ENCODE peak calls at places on chromosomes 11 and 22, in four cellular contexts. D is astrocyte, H is GM12878, T is HCT116. F is an unnamed sample.

GRCh38 chr11:24754406-24754805 is 257.6 kb downstream of the LUZP2 start:
- DNase-seq in D (peak; percentile 20), H (no peak), T (no peak), F (no peak)

GRCh38 chr11:12205330-12205729 is 94.9 kb downstream of the MICAL2 start:
- DNase-seq in D (peak; percentile 72), H (no peak), T (no peak), F (no peak)

GRCh38 chr11:71184421-71185210 is 67.8 kb downstream of the SHANK2 start:
- DNase-seq in T (no peak), D (no peak), H (no peak), F (no peak)

GRCh38 chr11:66919938-66920337 is 38.2 kb downstream of the PC start:
- DNase-seq in T (no peak), H (no peak), D (no peak), F (no peak)

GRCh38 chr11:121449123-121449522 is 3.0 kb upstream of the SORL1 start:
- DNase-seq in H (no peak), D (no peak), T (no peak), F (no peak)

GRCh38 chr11:70247710-70248072 is 22.8 kb upstream of the PPFIA1 start:
- DNase-seq in H (no peak), T (no peak), D (no peak), F (no peak)

GRCh38 chr22:35477911-35478582 is 62.6 kb upstream of the RASD2 start:
- DNase-seq in T (peak; percentile 27), D (peak; percentile 79), H (no peak), F (no peak)

GRCh38 chr11:93845181-93846092 is 5.0 kb downstream of the VSTM5 start:
- DNase-seq in H (no peak), T (no peak), D (peak; percentile 11), F (no peak)

GRCh38 chr11:118841469-118842222 is 42.0 kb upstream of the CXCR5 start:
- DNase-seq in T (no peak), H (peak; percentile 64), D (no peak), F (peak; percentile 36)

GRCh38 chr22:47015589-47016178 is 253.2 kb downstream of the TBC1D22A start:
- DNase-seq in D (no peak), H (no peak), T (no peak), F (no peak)

GRCh38 chr22:50348058-50348457 is 4.9 kb downstream of the PPP6R2 start:
- DNase-seq in T (no peak), D (no peak), H (no peak), F (no peak)

GRCh38 chr11:6413791-6414231 is 5.1 kb downstream of the APBB1 start:
- DNase-seq in T (no peak), D (no peak), H (no peak), F (no peak)

GRCh38 chr11:15671216-15671615 is 556.5 kb downstream of the INSC start:
- DNase-seq in T (no peak), H (no peak), D (no peak), F (no peak)

GRCh38 chr11:8267831-8268529 is 4.3 kb upstream of the LMO1 start:
- DNase-seq in D (no peak), H (no peak), T (no peak), F (no peak)

GRCh38 chr11:94046796-94047195 is 25.6 kb downstream of the HEPHL1 start:
- DNase-seq in H (no peak), T (no peak), D (no peak), F (no peak)

GRCh38 chr11:792873-793272 is 3.0 kb upstream of the CEND1 start:
- DNase-seq in D (no peak), H (no peak), T (no peak), F (no peak)
- H3K36me3 ChIP-seq in D (no peaks in the 10 kb centered on the region), H (peaks cover 9% of the 10 kb centered on the region), T (no peaks in the 10 kb centered on the region), F (peaks cover 29% of the 10 kb centered on the region)

DNA sequence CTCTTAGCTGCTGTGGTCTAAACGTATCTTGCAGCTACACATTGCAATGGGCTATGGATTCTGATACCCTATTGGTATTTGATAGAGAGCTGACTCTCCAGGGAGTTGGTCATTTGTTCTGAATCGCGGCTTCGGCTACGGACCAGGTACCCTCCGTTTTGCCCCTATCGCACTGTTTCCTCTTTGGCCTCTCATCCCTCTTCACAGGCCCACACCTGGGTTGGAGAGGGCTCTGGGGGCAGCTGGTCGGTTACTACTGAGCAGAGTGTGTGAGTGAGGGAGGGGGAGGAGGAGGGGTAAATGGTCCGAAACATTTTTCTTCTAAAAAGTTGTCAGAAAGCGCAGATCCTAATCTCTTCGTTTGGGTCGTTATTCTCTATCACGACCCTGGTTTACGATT is 48.8 kb upstream of the HSD17B12 start:
- DNase-seq in D (no peak), H (no peak), T (no peak), F (no peak)
- H3K4me3 ChIP-seq in D (no peak overlapping the region), H (no peak overlapping the region), T (no peak overlapping the region), F (no peak overlapping the region)

GRCh38 chr22:44086759-44087158 is 62.7 kb downstream of the PARVB start:
- DNase-seq in D (no peak), H (no peak), T (no peak), F (no peak)

GRCh38 chr22:44091021-44091721 is 67.1 kb downstream of the PARVB start:
- DNase-seq in D (no peak), T (peak; percentile 6), H (no peak), F (peak; percentile 32)

GRCh38 chr22:44090571-44090905 is 66.4 kb downstream of the PARVB start:
- DNase-seq in T (no peak), H (no peak), D (no peak), F (no peak)

GRCh38 chr22:44089717-44090570 is 65.8 kb downstream of the PARVB start:
- DNase-seq in H (no peak), D (no peak), T (no peak), F (no peak)

GRCh38 chr22:44088976-44089570 is 65.0 kb downstream of the PARVB start:
- DNase-seq in H (no peak), T (no peak), D (peak; percentile 85), F (no peak)
- H2AFZ ChIP-seq in H (no peak overlapping the region), T (no peak overlapping the region), D (no peak overlapping the region), F (no peak overlapping the region)

GRCh38 chr22:25829808-25830777 is 88.1 kb downstream of the MYO18B start:
- DNase-seq in T (no peak), H (no peak), D (no peak), F (no peak)
- H3K36me3 ChIP-seq in T (no peaks in the 10 kb centered on the region), H (no peaks in the 10 kb centered on the region), D (no peaks in the 10 kb centered on the region), F (no peaks in the 10 kb centered on the region)

GRCh38 chr22:20116376-20116950 is 559 bp downstream of the RANBP1 start:
- DNase-seq in H (no peak), D (no peak), T (no peak), F (peak; percentile 19)

GRCh38 chr22:20113551-20114310 is 2.2 kb upstream of the RANBP1 start:
- DNase-seq in D (no peak), T (no peak), H (no peak), F (no peak)

GRCh38 chr22:20115691-20116375 is at the start of gene RANBP1:
- DNase-seq in D (no peak), T (no peak), H (no peak), F (no peak)

GRCh38 chr22:20112623-20113511 is 3.0 kb upstream of the RANBP1 start:
- DNase-seq in T (no peak), H (no peak), D (no peak), F (no peak)

DNA sequence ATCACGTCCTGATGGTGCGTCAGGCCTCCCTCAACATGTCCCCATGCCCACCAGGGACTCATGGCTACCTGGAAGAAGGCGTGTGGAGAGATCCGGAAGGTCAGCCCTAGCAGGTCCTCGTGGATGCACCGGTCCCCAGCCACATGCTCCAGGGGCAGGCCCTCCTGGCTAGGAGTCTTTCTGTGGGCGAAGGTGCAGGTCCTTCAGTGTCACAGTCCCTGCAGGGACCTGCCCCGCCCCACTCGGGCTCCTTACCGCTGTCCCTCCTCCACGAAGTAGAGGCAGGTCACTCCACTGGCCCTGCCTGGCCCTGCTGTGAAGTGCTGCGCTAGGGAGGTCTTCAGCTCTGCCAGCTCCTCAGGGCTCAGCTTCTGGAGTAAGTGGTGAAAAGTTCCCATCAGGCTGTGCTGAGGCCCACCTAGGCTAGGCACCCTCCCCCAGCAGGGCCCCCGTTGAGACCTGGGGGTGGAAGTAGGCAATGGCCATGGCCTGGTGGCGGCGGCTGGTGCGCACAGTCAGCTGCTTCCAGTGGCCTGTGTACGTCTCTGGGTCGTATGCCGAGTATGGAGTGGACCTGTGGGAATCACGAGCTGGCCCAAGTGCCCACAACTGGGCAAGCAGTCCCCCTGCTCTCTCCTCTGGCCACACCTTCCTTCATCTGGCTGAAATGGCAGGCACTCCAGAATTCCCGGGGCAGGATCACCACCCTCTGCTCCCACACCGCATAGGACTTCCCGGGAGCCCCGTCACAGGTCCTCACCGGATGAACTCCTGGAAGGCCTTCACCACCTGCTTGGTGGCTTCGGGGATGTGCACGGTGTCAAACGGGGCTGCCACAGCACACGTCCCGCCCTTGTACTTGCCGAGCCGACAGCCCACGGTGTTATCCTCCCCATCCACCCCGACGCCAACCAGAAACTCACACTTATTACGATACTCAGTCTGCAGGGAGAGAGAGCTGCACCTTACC is 1.1 kb upstream of the RANBP1 start:
- DNase-seq in T (no peak), H (no peak), D (no peak), F (no peak)
- H3K4me3 ChIP-seq in T (no peak overlapping the region), H (peak overlapping the region; percentile 83), D (no peak overlapping the region), F (no peak overlapping the region)

GRCh38 chr11:47354913-47355282 is 2.4 kb upstream of the MYBPC3 start:
- DNase-seq in T (no peak), D (no peak), H (no peak), F (no peak)

GRCh38 chr11:47356129-47356997 is 3.9 kb upstream of the MYBPC3 start:
- DNase-seq in D (no peak), H (no peak), T (no peak), F (no peak)

GRCh38 chr11:47353978-47354774 is 1.7 kb upstream of the MYBPC3 start:
- DNase-seq in T (no peak), H (no peak), D (no peak), F (no peak)

GRCh38 chr11:47356998-47357329 is 4.5 kb upstream of the MYBPC3 start:
- DNase-seq in H (no peak), T (no peak), D (no peak), F (no peak)

DNA sequence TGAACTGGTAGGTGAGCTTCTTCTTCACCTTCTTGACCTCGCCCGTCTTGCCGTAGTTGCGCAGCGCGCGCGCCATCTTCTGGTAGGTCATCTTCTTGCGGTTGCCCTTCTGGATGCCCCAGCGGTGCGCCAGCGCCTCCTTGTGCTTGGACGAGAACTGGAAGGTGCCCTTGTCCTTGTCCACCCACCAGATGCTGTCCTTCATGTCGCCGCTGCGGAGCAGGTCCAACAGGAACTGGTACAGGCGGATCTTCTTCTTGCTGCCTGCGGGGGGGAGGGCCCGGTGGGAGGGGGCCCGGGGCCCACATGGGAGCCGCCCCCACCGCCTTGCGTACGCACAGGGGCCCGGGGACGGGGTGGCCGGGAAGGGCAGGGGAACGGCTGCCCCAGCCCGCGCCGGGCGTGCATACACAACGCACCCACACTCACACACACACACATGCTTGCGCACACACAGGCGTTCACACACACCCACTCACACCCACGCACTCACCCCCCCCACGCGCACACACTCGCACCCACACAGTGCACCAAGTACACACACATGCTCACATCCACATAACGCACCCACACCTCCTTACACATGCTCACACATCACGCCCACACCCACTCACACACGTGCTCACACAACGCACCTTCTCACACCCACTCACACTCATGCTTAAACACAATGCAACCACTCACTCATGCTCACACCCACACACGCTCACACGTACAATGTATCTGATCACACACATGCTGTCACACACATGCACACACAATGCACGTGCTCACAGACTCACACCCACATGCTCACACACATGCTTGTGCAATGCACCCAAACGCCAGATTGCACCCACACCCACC is 3.0 kb upstream of the MYBPC3 start:
- DNase-seq in T (peak; percentile 92), H (no peak), D (peak; percentile 71), F (peak; percentile 54)
- H2AFZ ChIP-seq in T (no peak overlapping the region), H (no peak overlapping the region), D (peak overlapping the region; percentile 81), F (no peak overlapping the region)

F was measured in DND-41.